ENCODE peak calls at places on chromosomes 16 and 17, in five cellular contexts. N, Y, C, O and P are unnamed samples.

GRCh38 chr16:65751622-65752598 is 614.6 kb upstream of the CDH5 start:
- DNase-seq in N (no peak), O (no peak), C (no peak), Y (no peak), P (no peak)

GRCh38 chr17:74759243-74759801 is 10.9 kb downstream of the NHERF1 start:
- DNase-seq in Y (peak), O (no peak), N (peak), C (no peak), P (no peak)

GRCh38 chr17:48037036-48037881 is at the start of gene COPZ2:
- DNase-seq in Y (peak), O (no peak), C (peak), N (peak), P (peak)

GRCh38 chr16:8831450-8832382 is 34.1 kb downstream of the PMM2 start:
- DNase-seq in C (no peak), O (no peak), Y (no peak), N (no peak), P (no peak)

GRCh38 chr17:32772453-32773025 is 104.4 kb downstream of the MYO1D start:
- DNase-seq in N (no peak), Y (no peak), C (no peak), O (no peak), P (no peak)

GRCh38 chr17:9142772-9143494 is 121.6 kb downstream of the NTN1 start:
- DNase-seq in C (no peak), O (no peak), N (peak), Y (no peak), P (no peak)

GRCh38 chr16:87917503-87917902 is 18.8 kb downstream of the CA5A start:
- DNase-seq in Y (no peak), O (no peak), N (no peak), C (no peak), P (no peak)

GRCh38 chr16:81879625-81880024 is 100.5 kb downstream of the PLCG2 start:
- DNase-seq in N (no peak), Y (no peak), C (no peak), O (no peak), P (no peak)

GRCh38 chr17:63029520-63029919 is 63.5 kb downstream of the TANC2 start:
- DNase-seq in N (no peak), Y (no peak), C (no peak), O (no peak), P (no peak)

GRCh38 chr17:77935121-77935571 is 23.4 kb upstream of the TNRC6C start:
- DNase-seq in N (peak), Y (no peak), C (no peak), O (no peak), P (no peak)